ENCODE peak calls at places on chromosomes 5 and 9, in five cellular contexts. E, C, H, W and J are unnamed samples.

GRCh38 chr5:132492386-132492785 is 1.8 kb upstream of the IRF1 start:
- DNase-seq in E (no peak), C (peak; percentile 52), H (peak; percentile 35), W (no peak), J (no peak)

GRCh38 chr5:7392401-7393024 is 3.4 kb upstream of the ADCY2 start:
- DNase-seq in E (peak; percentile 68), C (no peak), H (no peak), W (peak; percentile 89), J (peak; percentile 36)

GRCh38 chr9:130291474-130291873 is 25.9 kb downstream of the HMCN2 start:
- DNase-seq in E (no peak), C (no peak), H (no peak), W (no peak), J (no peak)

GRCh38 chr5:96934291-96934694 is 1.6 kb upstream of the LNPEP start:
- DNase-seq in E (no peak), C (peak; percentile 42), H (no peak), W (peak; percentile 9), J (no peak)

GRCh38 chr5:132749506-132749905 is 2.3 kb downstream of the CCNI2 start:
- DNase-seq in E (no peak), C (no peak), H (no peak), W (no peak), J (no peak)

GRCh38 chr5:143016777-143017374 is 246.7 kb downstream of the ARHGAP26 start:
- DNase-seq in E (no peak), C (peak; percentile 75), H (peak; percentile 57), W (peak; percentile 55), J (no peak)

GRCh38 chr5:139655727-139656271 is 7.7 kb downstream of the CXXC5 start:
- DNase-seq in E (no peak), C (peak; percentile 69), H (peak; percentile 89), W (no peak), J (no peak)

GRCh38 chr5:179241175-179241574 is 104.1 kb downstream of the ADAMTS2 start:
- DNase-seq in E (peak; percentile 17), C (no peak), H (no peak), W (no peak), J (no peak)

GRCh38 chr9:118000581-118000980 is 296.4 kb downstream of the TLR4 start:
- DNase-seq in E (no peak), C (no peak), H (no peak), W (no peak), J (no peak)

GRCh38 chr5:116421080-116421629 is 153.5 kb downstream of the SEMA6A start:
- DNase-seq in E (no peak), C (no peak), H (no peak), W (no peak), J (no peak)

GRCh38 chr9:77848428-77848827 is 183.2 kb downstream of the GNAQ start:
- DNase-seq in E (no peak), C (no peak), H (no peak), W (no peak), J (no peak)

GRCh38 chr5:95735436-95735835 is 4.3 kb downstream of the RHOBTB3 start:
- DNase-seq in E (no peak), C (no peak), H (no peak), W (no peak), J (no peak)

GRCh38 chr9:86341007-86341491 is 13.2 kb downstream of the TUT7 start:
- DNase-seq in E (no peak), C (no peak), H (no peak), W (no peak), J (no peak)

GRCh38 chr9:36166150-36166927 is 2.8 kb upstream of the CCIN start:
- DNase-seq in E (peak; percentile 89), C (peak; percentile 81), H (peak; percentile 80), W (peak; percentile 83), J (peak; percentile 74)

GRCh38 chr5:53607896-53608295 is 47.5 kb downstream of the NDUFS4 start:
- DNase-seq in E (no peak), C (peak; percentile 40), H (no peak), W (no peak), J (no peak)

GRCh38 chr5:59079622-59080620 is 497.0 kb downstream of the RAB3C start:
- DNase-seq in E (no peak), C (peak; percentile 100), H (peak; percentile 99), W (peak; percentile 37), J (no peak)

GRCh38 chr9:94161673-94162072 is 77.4 kb downstream of the PTPDC1 start:
- DNase-seq in E (no peak), C (no peak), H (no peak), W (no peak), J (no peak)

GRCh38 chr5:123705741-123706140 is 193.8 kb downstream of the CSNK1G3 start:
- DNase-seq in E (no peak), C (peak; percentile 66), H (no peak), W (no peak), J (no peak)

GRCh38 chr5:131633830-131634229 is 1.2 kb downstream of the RAPGEF6 start:
- DNase-seq in E (no peak), C (no peak), H (no peak), W (no peak), J (no peak)

GRCh38 chr5:61279725-61280124 is 52.3 kb upstream of the ZSWIM6 start:
- DNase-seq in E (no peak), C (peak; percentile 6), H (no peak), W (peak; percentile 53), J (no peak)

GRCh38 chr5:149838881-149839739 is 105.5 kb downstream of the PDE6A start:
- DNase-seq in E (no peak), C (peak; percentile 78), H (peak; percentile 64), W (no peak), J (no peak)

GRCh38 chr5:175335691-175336090 is 108.3 kb downstream of the DRD1 start:
- DNase-seq in E (no peak), C (no peak), H (no peak), W (no peak), J (no peak)

GRCh38 chr9:675697-676370 is 165.7 kb upstream of the DMRT1 start:
- DNase-seq in E (no peak), C (no peak), H (no peak), W (peak; percentile 60), J (no peak)

GRCh38 chr9:128687453-128687852 is 1.6 kb upstream of the SET start:
- DNase-seq in E (no peak), C (no peak), H (no peak), W (no peak), J (no peak)

GRCh38 chr5:57338068-57338848 is 144.4 kb downstream of the ACTBL2 start:
- DNase-seq in E (peak; percentile 49), C (no peak), H (no peak), W (peak; percentile 71), J (no peak)

GRCh38 chr5:61625682-61626620 is 293.9 kb downstream of the ZSWIM6 start:
- DNase-seq in E (peak; percentile 79), C (peak; percentile 11), H (peak; percentile 62), W (peak; percentile 78), J (peak; percentile 40)

GRCh38 chr9:127723450-127723849 is 7.6 kb downstream of the TTC16 start:
- DNase-seq in E (no peak), C (peak; percentile 66), H (no peak), W (no peak), J (no peak)

GRCh38 chr9:38335686-38336085 is 56.8 kb upstream of the ALDH1B1 start:
- DNase-seq in E (no peak), C (no peak), H (no peak), W (no peak), J (no peak)

GRCh38 chr5:135694016-135694415 is 115.2 kb upstream of the CXCL14 start:
- DNase-seq in E (no peak), C (no peak), H (no peak), W (no peak), J (no peak)

GRCh38 chr9:132006657-132007370 is 72.9 kb downstream of the MED27 start:
- DNase-seq in E (no peak), C (peak; percentile 72), H (peak; percentile 44), W (peak; percentile 81), J (no peak)

GRCh38 chr9:134869554-134870310 is 10.9 kb upstream of the FCN2 start:
- DNase-seq in E (peak; percentile 16), C (no peak), H (no peak), W (no peak), J (no peak)

GRCh38 chr9:16869961-16870605 is 387 bp downstream of the BNC2 start:
- DNase-seq in E (peak; percentile 34), C (peak; percentile 9), H (no peak), W (peak; percentile 49), J (no peak)

GRCh38 chr5:123266365-123266764 is 156.8 kb downstream of the CEP120 start:
- DNase-seq in E (no peak), C (no peak), H (no peak), W (no peak), J (no peak)

GRCh38 chr9:34458967-34459355 is 356 bp downstream of the DNAI1 start:
- DNase-seq in E (no peak), C (no peak), H (no peak), W (no peak), J (no peak)

GRCh38 chr5:128498844-128499455 is 39.1 kb downstream of the FBN2 start:
- DNase-seq in E (no peak), C (peak; percentile 79), H (peak; percentile 62), W (peak; percentile 31), J (no peak)

GRCh38 chr9:133639613-133640012 is 3.5 kb downstream of the DBH start:
- DNase-seq in E (no peak), C (no peak), H (no peak), W (no peak), J (no peak)
- H3K27me3 ChIP-seq in E (no peaks in the 10 kb centered on the region), C (peaks cover 61% of the 10 kb centered on the region), H (peaks cover 61% of the 10 kb centered on the region), W (no peaks in the 10 kb centered on the region), J (no peaks in the 10 kb centered on the region)

GRCh38 chr5:137679195-137679594 is 56.7 kb downstream of the KLHL3 start:
- DNase-seq in E (no peak), C (no peak), H (no peak), W (no peak), J (no peak)
- H3K18ac ChIP-seq in E (peak overlapping the region; percentile 45), C (no peak overlapping the region), H (no peak overlapping the region), W (no peak overlapping the region), J (no peak overlapping the region)

DNA sequence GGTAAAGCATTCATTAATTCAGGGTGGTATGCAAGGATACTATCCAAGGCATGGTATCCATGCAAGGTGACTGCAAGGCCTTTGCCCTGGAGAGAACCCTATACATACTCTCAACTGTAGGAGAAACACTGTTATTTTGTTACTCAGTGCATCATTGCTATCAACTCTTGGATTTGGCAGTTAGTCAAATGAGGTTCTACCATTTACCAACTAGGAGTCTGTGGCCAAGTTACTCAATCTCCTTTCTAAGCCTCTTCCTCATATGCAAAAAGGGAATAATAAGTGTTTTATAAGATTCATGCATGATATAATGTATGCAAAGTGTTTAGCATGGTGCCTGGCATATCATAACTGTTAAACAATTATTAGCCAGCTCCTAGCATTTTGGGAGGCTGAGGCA is 4.0 kb downstream of the PCDHGC3 start:
- DNase-seq in E (no peak), C (peak; percentile 33), H (no peak), W (no peak), J (no peak)
- H3K27me3 ChIP-seq in E (peaks cover 15% of the 10 kb centered on the region), C (no peaks in the 10 kb centered on the region), H (no peaks in the 10 kb centered on the region), W (no peaks in the 10 kb centered on the region), J (no peaks in the 10 kb centered on the region)

GRCh38 chr9:111399211-111399739 is 69.3 kb upstream of the OR2K2 start:
- DNase-seq in E (no peak), C (no peak), H (no peak), W (no peak), J (no peak)
- H3K18ac ChIP-seq in E (no peak overlapping the region), C (no peak overlapping the region), H (no peak overlapping the region), W (no peak overlapping the region), J (no peak overlapping the region)